ENCODE peak calls at places on chromosomes 7 and 10, in nine cellular contexts. One of them, this sample, is unnamed.

GRCh38 chr7:919924-920341 is 34.5 kb downstream of the ADAP1 start:
- DNase-seq in heart right ventricle: no peak
- DNase-seq in GM23338: no peak
- DNase-seq in GM12865: no peak
- DNase-seq in iPS DF 6.9: no peak
- DNase-seq in astrocyte of the spinal cord: no peak
- DNase-seq in fibroblast of mammary gland: no peak
- DNase-seq in fibroblast of lung: no peak
- DNase-seq in gastrocnemius medialis: peak; percentile 3
- DNase-seq in this sample: peak; percentile 15

GRCh38 chr7:15326044-15326644 is 235.7 kb downstream of the AGMO start:
- DNase-seq in iPS DF 6.9: no peak
- DNase-seq in astrocyte of the spinal cord: peak; percentile 50
- DNase-seq in GM23338: peak; percentile 61
- DNase-seq in fibroblast of mammary gland: peak; percentile 59
- DNase-seq in fibroblast of lung: peak; percentile 61
- DNase-seq in gastrocnemius medialis: no peak
- DNase-seq in heart right ventricle: no peak
- DNase-seq in GM12865: peak; percentile 6
- DNase-seq in this sample: no peak

GRCh38 chr7:34060548-34060947 is 155.2 kb downstream of the BMPER start:
- DNase-seq in fibroblast of mammary gland: peak; percentile 79
- DNase-seq in astrocyte of the spinal cord: no peak
- DNase-seq in fibroblast of lung: peak; percentile 72
- DNase-seq in GM12865: no peak
- DNase-seq in heart right ventricle: no peak
- DNase-seq in gastrocnemius medialis: no peak
- DNase-seq in GM23338: no peak
- DNase-seq in iPS DF 6.9: no peak
- DNase-seq in this sample: no peak

GRCh38 chr7:28685291-28685659 is 272.9 kb downstream of the TRIL start:
- DNase-seq in heart right ventricle: peak; percentile 38
- DNase-seq in fibroblast of lung: no peak
- DNase-seq in fibroblast of mammary gland: no peak
- DNase-seq in iPS DF 6.9: no peak
- DNase-seq in GM23338: no peak
- DNase-seq in GM12865: no peak
- DNase-seq in gastrocnemius medialis: peak; percentile 28
- DNase-seq in astrocyte of the spinal cord: no peak
- DNase-seq in this sample: peak; percentile 81

GRCh38 chr10:117175901-117176534 is 21.3 kb upstream of the KCNK18 start:
- DNase-seq in fibroblast of mammary gland: peak; percentile 74
- DNase-seq in astrocyte of the spinal cord: peak; percentile 72
- DNase-seq in fibroblast of lung: peak; percentile 78
- DNase-seq in GM12865: peak; percentile 82
- DNase-seq in heart right ventricle: peak; percentile 67
- DNase-seq in gastrocnemius medialis: peak; percentile 45
- DNase-seq in iPS DF 6.9: no peak
- DNase-seq in GM23338: peak; percentile 88
- DNase-seq in this sample: peak; percentile 83

GRCh38 chr10:78381072-78381471 is 347.4 kb downstream of the RPS24 start:
- DNase-seq in astrocyte of the spinal cord: no peak
- DNase-seq in heart right ventricle: no peak
- DNase-seq in iPS DF 6.9: no peak
- DNase-seq in GM23338: peak; percentile 72
- DNase-seq in gastrocnemius medialis: no peak
- DNase-seq in fibroblast of lung: no peak
- DNase-seq in fibroblast of mammary gland: no peak
- DNase-seq in GM12865: no peak
- DNase-seq in this sample: no peak

GRCh38 chr7:79615466-79615865 is 162.0 kb upstream of the MAGI2 start:
- DNase-seq in iPS DF 6.9: no peak
- DNase-seq in GM12865: no peak
- DNase-seq in astrocyte of the spinal cord: no peak
- DNase-seq in gastrocnemius medialis: no peak
- DNase-seq in GM23338: peak; percentile 19
- DNase-seq in heart right ventricle: no peak
- DNase-seq in fibroblast of lung: no peak
- DNase-seq in fibroblast of mammary gland: no peak
- DNase-seq in this sample: no peak

GRCh38 chr10:46542567-46543323 is 13.7 kb downstream of the GPRIN2 start:
- DNase-seq in fibroblast of lung: no peak
- DNase-seq in GM23338: no peak
- DNase-seq in fibroblast of mammary gland: no peak
- DNase-seq in GM12865: no peak
- DNase-seq in iPS DF 6.9: no peak
- DNase-seq in gastrocnemius medialis: peak; percentile 8
- DNase-seq in heart right ventricle: no peak
- DNase-seq in astrocyte of the spinal cord: no peak
- DNase-seq in this sample: no peak

GRCh38 chr10:95288273-95288672 is 2.5 kb downstream of the PDLIM1 start:
- DNase-seq in GM12865: no peak
- DNase-seq in iPS DF 6.9: no peak
- DNase-seq in fibroblast of mammary gland: no peak
- DNase-seq in heart right ventricle: no peak
- DNase-seq in astrocyte of the spinal cord: no peak
- DNase-seq in fibroblast of lung: no peak
- DNase-seq in GM23338: no peak
- DNase-seq in gastrocnemius medialis: no peak
- DNase-seq in this sample: no peak

GRCh38 chr10:107546239-107546638 is 381.7 kb upstream of the SORCS1 start:
- DNase-seq in gastrocnemius medialis: no peak
- DNase-seq in fibroblast of lung: peak; percentile 44
- DNase-seq in iPS DF 6.9: no peak
- DNase-seq in GM12865: no peak
- DNase-seq in GM23338: no peak
- DNase-seq in heart right ventricle: no peak
- DNase-seq in astrocyte of the spinal cord: peak; percentile 41
- DNase-seq in fibroblast of mammary gland: peak; percentile 79
- DNase-seq in this sample: no peak

GRCh38 chr10:49609283-49610014 is 661 bp upstream of the SLC18A3 start:
- DNase-seq in GM23338: peak; percentile 83
- DNase-seq in gastrocnemius medialis: no peak
- DNase-seq in GM12865: no peak
- DNase-seq in astrocyte of the spinal cord: no peak
- DNase-seq in fibroblast of lung: no peak
- DNase-seq in fibroblast of mammary gland: no peak
- DNase-seq in iPS DF 6.9: no peak
- DNase-seq in heart right ventricle: no peak
- DNase-seq in this sample: no peak

GRCh38 chr10:49611166-49611814 is 1.2 kb downstream of the SLC18A3 start:
- DNase-seq in fibroblast of lung: no peak
- DNase-seq in GM12865: no peak
- DNase-seq in gastrocnemius medialis: no peak
- DNase-seq in GM23338: peak; percentile 84
- DNase-seq in iPS DF 6.9: no peak
- DNase-seq in heart right ventricle: no peak
- DNase-seq in astrocyte of the spinal cord: no peak
- DNase-seq in fibroblast of mammary gland: no peak
- DNase-seq in this sample: peak; percentile 63

GRCh38 chr10:49610015-49610734 is at the start of gene SLC18A3:
- DNase-seq in heart right ventricle: no peak
- DNase-seq in GM23338: peak; percentile 51
- DNase-seq in astrocyte of the spinal cord: no peak
- DNase-seq in GM12865: no peak
- DNase-seq in gastrocnemius medialis: no peak
- DNase-seq in iPS DF 6.9: no peak
- DNase-seq in fibroblast of lung: no peak
- DNase-seq in fibroblast of mammary gland: no peak
- DNase-seq in this sample: no peak

GRCh38 chr10:49611815-49612512 is 1.9 kb downstream of the SLC18A3 start:
- DNase-seq in heart right ventricle: no peak
- DNase-seq in fibroblast of lung: no peak
- DNase-seq in astrocyte of the spinal cord: no peak
- DNase-seq in gastrocnemius medialis: no peak
- DNase-seq in iPS DF 6.9: no peak
- DNase-seq in GM23338: peak; percentile 38
- DNase-seq in GM12865: no peak
- DNase-seq in fibroblast of mammary gland: no peak
- DNase-seq in this sample: peak; percentile 39

DNA sequence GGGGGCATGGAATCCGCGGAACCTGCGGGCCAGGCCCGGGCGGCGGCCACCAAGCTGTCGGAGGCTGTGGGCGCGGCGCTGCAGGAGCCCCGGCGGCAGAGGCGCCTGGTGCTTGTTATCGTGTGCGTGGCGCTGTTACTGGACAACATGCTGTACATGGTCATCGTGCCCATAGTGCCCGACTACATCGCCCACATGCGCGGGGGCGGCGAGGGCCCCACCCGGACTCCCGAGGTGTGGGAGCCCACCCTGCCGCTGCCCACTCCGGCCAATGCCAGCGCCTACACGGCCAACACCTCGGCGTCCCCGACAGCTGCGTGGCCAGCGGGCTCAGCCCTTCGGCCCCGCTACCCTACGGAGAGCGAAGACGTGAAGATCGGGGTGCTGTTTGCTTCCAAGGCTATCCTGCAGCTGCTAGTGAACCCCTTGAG is 640 bp downstream of the SLC18A3 start:
- DNase-seq in gastrocnemius medialis: no peak
- DNase-seq in GM23338: no peak
- DNase-seq in GM12865: no peak
- DNase-seq in heart right ventricle: no peak
- DNase-seq in fibroblast of mammary gland: no peak
- DNase-seq in fibroblast of lung: no peak
- DNase-seq in astrocyte of the spinal cord: no peak
- DNase-seq in iPS DF 6.9: no peak
- DNase-seq in this sample: no peak
- H3K4me3 ChIP-seq in gastrocnemius medialis: no peak overlapping the region
- H3K4me3 ChIP-seq in GM23338: peak overlapping the region; percentile 79
- H3K4me3 ChIP-seq in GM12865: no peak overlapping the region
- H3K4me3 ChIP-seq in heart right ventricle: peak overlapping the region; percentile 7
- H3K4me3 ChIP-seq in fibroblast of mammary gland: no peak overlapping the region
- H3K4me3 ChIP-seq in fibroblast of lung: no peak overlapping the region
- H3K4me3 ChIP-seq in astrocyte of the spinal cord: no peak overlapping the region
- H3K4me3 ChIP-seq in iPS DF 6.9: peak overlapping the region; percentile 42
- H3K4me3 ChIP-seq in this sample: peak overlapping the region; percentile 32

DNA sequence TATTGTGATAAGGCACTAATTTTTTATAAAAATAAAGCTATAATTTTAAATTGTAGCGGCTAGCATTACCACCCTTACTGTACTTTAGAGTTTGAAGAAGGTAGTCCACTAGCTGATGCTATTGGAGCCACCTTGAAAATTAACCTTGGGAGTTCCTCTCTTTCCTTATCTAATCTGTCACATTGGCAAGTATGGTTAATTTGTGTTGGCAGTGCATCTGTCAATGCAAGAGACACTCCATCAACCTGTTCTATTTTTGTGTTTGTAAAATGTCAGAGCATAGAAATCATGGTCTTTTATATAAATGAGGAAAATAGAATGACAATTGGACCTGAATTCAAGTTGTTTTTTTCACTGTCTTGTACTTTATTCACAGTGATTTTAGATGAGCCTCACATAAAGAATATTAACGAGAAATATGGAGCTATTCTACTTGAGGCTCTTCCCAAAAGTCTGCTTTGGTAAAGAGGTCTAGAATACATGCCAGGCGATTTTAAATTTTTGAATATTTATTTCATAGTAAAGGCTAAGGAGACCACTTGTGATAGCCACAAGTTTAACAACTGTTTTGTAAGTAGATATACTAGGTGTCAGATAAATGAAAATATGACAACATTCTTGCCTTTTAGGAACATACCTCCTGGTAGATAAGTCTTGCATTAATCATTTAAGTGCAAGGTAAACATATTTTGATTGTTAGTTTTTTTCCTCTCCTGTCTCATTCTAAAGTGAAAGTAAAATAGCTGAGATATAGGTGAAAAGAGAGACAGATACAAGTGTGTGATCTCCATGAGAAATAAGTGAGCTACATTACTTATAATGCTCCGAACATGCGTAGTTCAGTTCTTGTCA is 20.8 kb downstream of the GLCCI1 start:
- DNase-seq in astrocyte of the spinal cord: no peak
- DNase-seq in heart right ventricle: no peak
- DNase-seq in GM23338: no peak
- DNase-seq in GM12865: no peak
- DNase-seq in fibroblast of mammary gland: no peak
- DNase-seq in iPS DF 6.9: no peak
- DNase-seq in gastrocnemius medialis: no peak
- DNase-seq in fibroblast of lung: no peak
- DNase-seq in this sample: no peak
- H3K4me3 ChIP-seq in astrocyte of the spinal cord: no peak overlapping the region
- H3K4me3 ChIP-seq in heart right ventricle: no peak overlapping the region
- H3K4me3 ChIP-seq in GM23338: no peak overlapping the region
- H3K4me3 ChIP-seq in GM12865: peak overlapping the region; percentile 13
- H3K4me3 ChIP-seq in fibroblast of mammary gland: no peak overlapping the region
- H3K4me3 ChIP-seq in iPS DF 6.9: no peak overlapping the region
- H3K4me3 ChIP-seq in gastrocnemius medialis: no peak overlapping the region
- H3K4me3 ChIP-seq in fibroblast of lung: no peak overlapping the region
- H3K4me3 ChIP-seq in this sample: no peak overlapping the region

GRCh38 chr7:22550514-22551010 is 50.6 kb upstream of the STEAP1B start:
- DNase-seq in fibroblast of lung: no peak
- DNase-seq in GM23338: no peak
- DNase-seq in astrocyte of the spinal cord: no peak
- DNase-seq in iPS DF 6.9: no peak
- DNase-seq in fibroblast of mammary gland: no peak
- DNase-seq in heart right ventricle: no peak
- DNase-seq in gastrocnemius medialis: no peak
- DNase-seq in GM12865: no peak
- DNase-seq in this sample: no peak
- H3K4me3 ChIP-seq in fibroblast of lung: no peak overlapping the region
- H3K4me3 ChIP-seq in GM23338: peak overlapping the region; percentile 88
- H3K4me3 ChIP-seq in astrocyte of the spinal cord: no peak overlapping the region
- H3K4me3 ChIP-seq in iPS DF 6.9: peak overlapping the region; percentile 63
- H3K4me3 ChIP-seq in fibroblast of mammary gland: no peak overlapping the region
- H3K4me3 ChIP-seq in heart right ventricle: no peak overlapping the region
- H3K4me3 ChIP-seq in gastrocnemius medialis: peak overlapping the region; percentile 33
- H3K4me3 ChIP-seq in GM12865: no peak overlapping the region
- H3K4me3 ChIP-seq in this sample: peak overlapping the region; percentile 35

GRCh38 chr7:155803418-155804376 is 8.6 kb downstream of the SHH start:
- DNase-seq in iPS DF 6.9: no peak
- DNase-seq in fibroblast of lung: no peak
- DNase-seq in fibroblast of mammary gland: no peak
- DNase-seq in gastrocnemius medialis: no peak
- DNase-seq in GM12865: peak; percentile 35
- DNase-seq in heart right ventricle: no peak
- DNase-seq in astrocyte of the spinal cord: no peak
- DNase-seq in GM23338: peak; percentile 73
- DNase-seq in this sample: no peak

GRCh38 chr7:155804897-155805825 is 7.1 kb downstream of the SHH start:
- DNase-seq in fibroblast of lung: peak; percentile 78
- DNase-seq in GM23338: peak; percentile 87
- DNase-seq in iPS DF 6.9: no peak
- DNase-seq in GM12865: peak; percentile 38
- DNase-seq in gastrocnemius medialis: no peak
- DNase-seq in heart right ventricle: no peak
- DNase-seq in astrocyte of the spinal cord: peak; percentile 74
- DNase-seq in fibroblast of mammary gland: peak; percentile 59
- DNase-seq in this sample: no peak

GRCh38 chr7:155805826-155806095 is 6.5 kb downstream of the SHH start:
- DNase-seq in heart right ventricle: no peak
- DNase-seq in GM23338: peak; percentile 31
- DNase-seq in GM12865: no peak
- DNase-seq in gastrocnemius medialis: no peak
- DNase-seq in iPS DF 6.9: no peak
- DNase-seq in fibroblast of mammary gland: no peak
- DNase-seq in astrocyte of the spinal cord: no peak
- DNase-seq in fibroblast of lung: no peak
- DNase-seq in this sample: no peak

GRCh38 chr7:155802906-155803417 is 9.3 kb downstream of the SHH start:
- DNase-seq in GM12865: no peak
- DNase-seq in gastrocnemius medialis: no peak
- DNase-seq in iPS DF 6.9: no peak
- DNase-seq in heart right ventricle: no peak
- DNase-seq in astrocyte of the spinal cord: no peak
- DNase-seq in fibroblast of lung: no peak
- DNase-seq in GM23338: peak; percentile 57
- DNase-seq in fibroblast of mammary gland: no peak
- DNase-seq in this sample: no peak

GRCh38 chr7:155804431-155804831 is 7.8 kb downstream of the SHH start:
- DNase-seq in heart right ventricle: no peak
- DNase-seq in fibroblast of mammary gland: no peak
- DNase-seq in GM23338: peak; percentile 62
- DNase-seq in astrocyte of the spinal cord: no peak
- DNase-seq in GM12865: no peak
- DNase-seq in iPS DF 6.9: no peak
- DNase-seq in gastrocnemius medialis: no peak
- DNase-seq in fibroblast of lung: no peak
- DNase-seq in this sample: no peak
- H3K4me3 ChIP-seq in heart right ventricle: peak overlapping the region; percentile 40
- H3K4me3 ChIP-seq in fibroblast of mammary gland: no peak overlapping the region
- H3K4me3 ChIP-seq in GM23338: peak overlapping the region; percentile 55
- H3K4me3 ChIP-seq in astrocyte of the spinal cord: no peak overlapping the region
- H3K4me3 ChIP-seq in GM12865: no peak overlapping the region
- H3K4me3 ChIP-seq in iPS DF 6.9: no peak overlapping the region
- H3K4me3 ChIP-seq in gastrocnemius medialis: peak overlapping the region; percentile 44
- H3K4me3 ChIP-seq in fibroblast of lung: no peak overlapping the region
- H3K4me3 ChIP-seq in this sample: peak overlapping the region; percentile 43

This sample was measured in tibial artery.